ENCODE peak calls at places on chromosomes 1 and 21, in five cellular contexts. D is H1, Q is mesendoderm, L is IMR-90, G is mesenchymal stem cell. N is an unnamed sample.

GRCh38 chr1:212381509-212381908 is 33.2 kb downstream of the PACC1 start:
- DNase-seq in D (no peak), Q (no peak), L (no peak), G (no peak), N (no peak)

GRCh38 chr1:230312676-230313075 is 113.5 kb downstream of the PGBD5 start:
- DNase-seq in D (no peak), Q (no peak), L (no peak), G (no peak), N (no peak)

GRCh38 chr1:210296682-210297081 is 32.0 kb upstream of the HHAT start:
- DNase-seq in D (no peak), Q (no peak), L (no peak), G (no peak), N (no peak)

GRCh38 chr1:21963477-21964217 is 13.2 kb upstream of the CELA3B start:
- DNase-seq in D (peak; percentile 99), Q (peak; percentile 89), L (peak; percentile 57), G (peak; percentile 68), N (peak; percentile 89)

GRCh38 chr1:43039228-43040055 is 80.8 kb upstream of the SLC2A1 start:
- DNase-seq in D (no peak), Q (no peak), L (no peak), G (no peak), N (no peak)

GRCh38 chr1:248872752-248873408 is 14.0 kb upstream of the ZNF692 start:
- DNase-seq in D (peak; percentile 80), Q (peak; percentile 96), L (peak; percentile 66), G (peak; percentile 90), N (peak; percentile 91)

GRCh38 chr1:84253041-84253440 is 48.5 kb upstream of the SAMD13 start:
- DNase-seq in D (no peak), Q (no peak), L (peak; percentile 85), G (peak; percentile 52), N (no peak)

GRCh38 chr1:24857528-24858133 is 72.4 kb downstream of the RUNX3 start:
- DNase-seq in D (no peak), Q (peak; percentile 63), L (no peak), G (peak; percentile 28), N (no peak)

GRCh38 chr21:14862794-14863720 is 201.7 kb downstream of the NRIP1 start:
- DNase-seq in D (no peak), Q (peak; percentile 18), L (peak; percentile 26), G (peak; percentile 38), N (no peak)

GRCh38 chr1:23619299-23620188 is 60.2 kb upstream of the ID3 start:
- DNase-seq in D (peak; percentile 72), Q (peak; percentile 72), L (peak; percentile 13), G (no peak), N (peak; percentile 79)

GRCh38 chr1:171295821-171296220 is 18.2 kb upstream of the FMO4 start:
- DNase-seq in D (no peak), Q (no peak), L (no peak), G (no peak), N (no peak)

GRCh38 chr1:229579101-229579651 is 20.7 kb upstream of the ABCB10 start:
- DNase-seq in D (no peak), Q (no peak), L (peak; percentile 24), G (peak; percentile 7), N (no peak)

GRCh38 chr1:63319069-63320023 is 3.0 kb upstream of the FOXD3 start:
- DNase-seq in D (peak; percentile 77), Q (peak; percentile 60), L (no peak), G (no peak), N (peak; percentile 58)

GRCh38 chr1:88801575-88802208 is 89.7 kb downstream of the GTF2B start:
- DNase-seq in D (no peak), Q (no peak), L (peak; percentile 42), G (peak; percentile 23), N (no peak)

GRCh38 chr1:151905070-151905442 is 4.3 kb downstream of the THEM4 start:
- DNase-seq in D (no peak), Q (no peak), L (no peak), G (no peak), N (no peak)

GRCh38 chr1:25746299-25747045 is 53.5 kb upstream of the SELENON start:
- DNase-seq in D (no peak), Q (no peak), L (no peak), G (no peak), N (no peak)

DNA sequence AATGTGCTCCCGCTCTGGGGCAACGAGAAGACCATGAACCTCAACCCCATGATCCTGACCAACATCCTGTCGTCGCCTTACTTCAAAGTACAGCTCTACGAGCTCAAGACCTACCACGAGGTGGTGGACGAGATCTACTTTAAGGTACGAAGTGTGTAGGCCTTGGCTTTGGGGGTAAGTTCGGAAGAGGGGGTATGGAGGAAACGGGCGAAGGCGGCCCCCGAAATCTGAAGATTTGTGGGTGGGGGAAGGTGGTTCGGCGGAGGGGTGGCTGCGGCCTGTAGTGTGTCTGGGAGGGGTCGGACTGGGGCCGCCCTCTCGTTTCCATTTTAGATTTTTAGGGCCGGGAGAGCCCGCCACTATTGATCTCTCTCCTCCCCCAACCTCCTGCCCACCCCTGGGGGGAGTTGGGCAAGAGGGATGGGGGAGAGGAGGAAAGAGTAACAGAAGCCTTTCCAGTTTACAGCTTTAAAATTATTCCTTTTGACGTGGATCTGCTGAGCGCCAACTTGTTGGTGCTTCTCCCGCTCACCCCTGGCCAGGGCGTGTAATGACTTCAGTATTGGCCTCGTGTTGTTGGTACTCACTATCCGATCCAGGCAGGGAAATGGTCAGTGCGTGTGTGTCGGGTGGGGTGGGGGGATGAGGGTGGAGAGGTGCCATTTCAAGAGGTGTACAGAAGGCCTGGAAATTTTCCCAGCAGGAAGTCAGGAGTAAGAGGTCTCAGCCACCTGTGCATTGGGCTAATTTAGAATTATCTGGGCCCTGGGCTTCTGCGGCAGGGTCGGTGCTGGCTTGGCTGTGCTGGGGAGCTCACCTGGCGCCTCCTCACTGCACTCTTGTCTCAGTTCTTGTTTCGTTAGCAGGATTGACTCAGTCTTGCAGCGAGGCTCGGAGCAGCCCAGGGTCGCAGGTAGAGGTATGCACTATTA is 880 bp downstream of the PRPF38B start:
- DNase-seq in D (peak; percentile 67), Q (peak; percentile 89), L (peak; percentile 78), G (peak; percentile 86), N (no peak)
- H2BK15ac ChIP-seq in D (peak overlapping the region; percentile 78), Q (no peak overlapping the region), L (no peak overlapping the region), G (peak overlapping the region; percentile 30), N (no peak overlapping the region)

GRCh38 chr1:91601554-91602322 is 101.1 kb downstream of the CDC7 start:
- DNase-seq in D (no peak), Q (no peak), L (no peak), G (no peak), N (no peak)
- H2BK15ac ChIP-seq in D (peak overlapping the region; percentile 19), Q (no peak overlapping the region), L (peak overlapping the region; percentile 82), G (no peak overlapping the region), N (no peak overlapping the region)

DNA sequence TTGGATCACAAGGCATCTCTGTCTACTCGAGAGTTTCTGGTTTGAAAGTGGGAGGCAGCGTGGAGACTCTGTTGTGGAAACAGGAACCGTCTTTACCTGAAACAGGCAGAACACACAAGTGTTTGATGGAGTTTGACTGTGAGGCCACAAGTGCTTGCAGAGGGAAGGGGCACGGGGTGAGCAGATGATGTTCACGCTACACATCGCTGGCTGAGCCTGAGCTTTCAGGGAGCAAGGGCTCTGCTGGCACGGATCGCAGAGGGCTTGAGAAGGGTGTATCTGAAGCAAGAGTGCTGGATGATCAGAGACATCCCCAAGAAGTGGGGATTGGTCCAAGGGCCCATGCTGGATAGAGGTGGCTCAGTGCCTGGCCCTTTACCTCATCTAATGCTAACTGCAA is 59.3 kb downstream of the IGSF21 start:
- DNase-seq in D (no peak), Q (no peak), L (no peak), G (no peak), N (no peak)
- H2BK15ac ChIP-seq in D (peak overlapping the region; percentile 13), Q (no peak overlapping the region), L (no peak overlapping the region), G (no peak overlapping the region), N (no peak overlapping the region)

DNA sequence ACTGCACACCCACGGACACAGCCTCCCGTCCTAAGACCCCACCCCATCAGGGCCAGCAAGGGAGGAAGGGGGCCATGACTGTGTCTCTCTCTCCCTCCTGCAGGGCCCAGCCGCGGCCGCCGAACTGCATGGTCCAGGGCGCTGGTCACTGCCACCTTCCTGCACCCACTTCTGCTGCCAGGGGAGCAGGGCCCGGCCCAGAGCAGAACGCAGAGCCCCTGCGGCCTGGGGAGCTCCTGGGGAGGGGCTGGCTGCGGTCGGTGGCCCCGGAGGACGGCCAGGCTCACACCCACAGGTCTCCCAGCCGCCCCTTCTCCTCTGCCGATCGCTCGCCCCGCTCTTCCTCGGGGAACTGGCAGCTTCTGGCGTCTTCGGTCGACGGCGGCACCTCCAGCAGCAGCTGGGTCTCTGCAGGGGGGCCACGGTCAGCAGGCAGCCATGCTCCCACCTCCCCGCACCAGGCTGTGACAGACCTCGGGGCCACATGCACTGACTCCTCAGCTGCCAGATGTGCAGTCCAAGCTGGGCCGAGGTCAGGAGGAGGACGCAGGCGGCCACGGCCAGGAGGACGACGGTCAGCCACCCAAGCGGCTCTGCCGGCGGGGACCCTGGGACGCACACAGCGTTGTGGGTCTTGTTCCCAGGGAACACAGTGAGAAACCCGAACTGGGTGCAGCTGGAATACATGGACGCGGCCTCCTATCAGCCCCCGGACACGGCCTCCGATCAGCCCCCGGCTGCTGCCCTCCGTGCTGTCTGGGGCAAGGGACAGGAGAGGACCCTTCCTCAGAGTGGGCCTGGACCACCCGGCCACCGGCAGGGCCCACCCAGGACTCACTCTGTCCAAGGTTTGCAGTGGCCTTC is 2.6 kb downstream of the TNFRSF18 start:
- DNase-seq in D (peak; percentile 52), Q (no peak), L (no peak), G (no peak), N (peak; percentile 32)
- H2BK15ac ChIP-seq in D (peak overlapping the region; percentile 29), Q (no peak overlapping the region), L (no peak overlapping the region), G (no peak overlapping the region), N (no peak overlapping the region)

N was measured in H9.